ENCODE peak calls at places on chromosomes 13 and 19, in nine cellular contexts. H is T-helper 17 cell; K is stimulated activated effector memory CD8-positive, alpha-beta T cell treated with anti-CD3 and anti-CD28 coated beads, Interleukin-12 subunit alpha, Interleukin-12 subunit beta, amount 100 ng/mL, for 72 hours; B is cardiac muscle cell; P is stimulated activated CD8-positive, alpha-beta memory T cell treated with anti-CD3 and anti-CD28 coated beads, Interleukin-7, amount 100 ng/mL, for 48 hours; J is activated T-cell treated with anti-CD3 and anti-CD28 coated beads, Interleukin-2, amount 50 U/mL, for 48 hours; M is right cardiac atrium; X is germinal center; F is RWPE1. O is an unnamed sample.

GRCh38 chr19:4829001-4829712 is 2.4 kb downstream of the TICAM1 start:
- DNase-seq in X (peak), P (no peak), K (no peak), F (no peak), M (no peak), B (no peak), H (no peak), J (no peak), O (no peak)

GRCh38 chr19:55540619-55541018 is 3.7 kb upstream of the SBK2 start:
- DNase-seq in B (no peak), H (no peak), J (no peak), M (no peak), X (no peak), K (no peak), F (no peak), P (no peak), O (no peak)

GRCh38 chr13:46614582-46614981 is 61.6 kb downstream of the LRCH1 start:
- DNase-seq in H (no peak), J (no peak), F (peak), P (no peak), X (no peak), M (no peak), K (no peak), B (peak), O (no peak)

GRCh38 chr19:54271106-54271505 is 9.8 kb downstream of the LILRB2 start:
- DNase-seq in M (no peak), X (no peak), K (no peak), J (no peak), B (no peak), H (no peak), P (no peak), F (no peak), O (no peak)

GRCh38 chr19:28221736-28222135 is 991.2 kb downstream of the UQCRFS1 start:
- DNase-seq in J (no peak), F (no peak), M (no peak), P (no peak), H (no peak), B (no peak), K (no peak), X (no peak), O (no peak)

GRCh38 chr13:106597190-106597589 is 29.3 kb upstream of the ARGLU1 start:
- DNase-seq in K (no peak), F (no peak), P (no peak), J (no peak), M (peak), X (no peak), H (no peak), B (peak), O (no peak)

GRCh38 chr19:38281820-38282566 is 17.6 kb downstream of the SPINT2 start:
- DNase-seq in J (no peak), X (no peak), P (no peak), H (no peak), K (no peak), F (no peak), B (no peak), M (no peak), O (no peak)

GRCh38 chr19:16121967-16122366 is 10.3 kb downstream of the RAB8A start:
- DNase-seq in H (no peak), J (no peak), B (no peak), F (no peak), X (no peak), K (no peak), P (no peak), M (no peak), O (no peak)

GRCh38 chr13:60230593-60230992 is 66.9 kb upstream of the DIAPH3 start:
- DNase-seq in B (peak), K (no peak), M (no peak), X (no peak), F (no peak), J (no peak), H (no peak), P (no peak), O (no peak)

GRCh38 chr19:2051771-2052704 is 994 bp upstream of the MKNK2 start:
- DNase-seq in K (no peak), J (peak), M (peak), P (no peak), F (no peak), H (peak), B (peak), X (no peak), O (peak)

GRCh38 chr19:18995804-18996241 is 37.5 kb downstream of the SUGP2 start:
- DNase-seq in F (peak), H (no peak), K (no peak), J (no peak), P (no peak), B (peak), X (peak), M (peak), O (peak)

GRCh38 chr19:44367024-44367423 is 10.5 kb upstream of the ZNF112 start:
- DNase-seq in K (no peak), B (peak), J (no peak), H (no peak), X (no peak), P (no peak), M (no peak), F (no peak), O (no peak)

GRCh38 chr19:9857920-9858746 is 23.0 kb downstream of the PIN1 start:
- DNase-seq in K (no peak), B (no peak), X (peak), M (no peak), P (no peak), J (peak), F (no peak), H (no peak), O (peak)

GRCh38 chr19:17107546-17108452 is 32.2 kb downstream of the MYO9B start:
- DNase-seq in F (peak), J (peak), H (no peak), B (peak), K (no peak), P (no peak), X (no peak), M (peak), O (no peak)

GRCh38 chr19:50719566-50719965 is at the start of gene SHANK1:
- DNase-seq in K (no peak), X (no peak), P (no peak), H (no peak), B (peak), F (no peak), M (no peak), J (no peak), O (no peak)

GRCh38 chr13:108342369-108343289 is 73.1 kb downstream of the TNFSF13B start:
- DNase-seq in J (no peak), K (no peak), P (no peak), F (peak), B (peak), M (no peak), X (no peak), H (no peak), O (peak)

GRCh38 chr13:71218960-71219359 is 648.0 kb downstream of the DACH1 start:
- DNase-seq in M (no peak), P (no peak), B (no peak), H (no peak), J (no peak), X (no peak), K (no peak), F (no peak), O (no peak)

GRCh38 chr19:33064778-33065550 is at the start of gene RHPN2:
- DNase-seq in M (peak), X (peak), H (peak), K (peak), B (peak), F (peak), J (peak), P (peak), O (peak)

GRCh38 chr19:28878862-28879566 is 333.9 kb downstream of the UQCRFS1 start:
- DNase-seq in X (peak), M (peak), H (peak), P (peak), F (peak), B (peak), K (peak), J (peak), O (peak)

GRCh38 chr13:111956261-111957151 is 110.4 kb upstream of the SOX1 start:
- DNase-seq in M (no peak), F (no peak), J (no peak), H (no peak), B (no peak), K (no peak), X (no peak), P (no peak), O (peak)

GRCh38 chr13:20263393-20264044 is 31.4 kb upstream of the GJB6 start:
- DNase-seq in X (no peak), H (no peak), M (no peak), P (no peak), F (no peak), J (no peak), K (no peak), B (no peak), O (no peak)

GRCh38 chr13:107301724-107302374 is 733.9 kb upstream of the ARGLU1 start:
- DNase-seq in P (no peak), X (no peak), J (no peak), M (no peak), B (peak), H (no peak), F (no peak), K (no peak), O (no peak)

GRCh38 chr13:64810701-64811258 is 2419.4 kb downstream of the PCDH9 start:
- DNase-seq in J (no peak), X (no peak), K (no peak), M (no peak), F (no peak), P (no peak), B (peak), H (no peak), O (no peak)

GRCh38 chr19:29325241-29325975 is 112.5 kb upstream of the UQCRFS1 start:
- DNase-seq in P (no peak), J (no peak), B (no peak), M (no peak), F (no peak), X (no peak), K (no peak), H (no peak), O (no peak)

GRCh38 chr13:66347718-66348117 is 882.4 kb downstream of the PCDH9 start:
- DNase-seq in F (no peak), M (no peak), B (no peak), K (no peak), J (no peak), P (no peak), X (no peak), H (no peak), O (no peak)

GRCh38 chr13:77415253-77416127 is 88.6 kb upstream of the MYCBP2 start:
- DNase-seq in P (no peak), J (no peak), M (no peak), F (no peak), H (no peak), B (no peak), K (no peak), X (peak), O (no peak)

GRCh38 chr13:20160346-20161274 is at the start of gene GJA3:
- DNase-seq in J (peak), X (peak), F (peak), H (peak), P (peak), M (peak), B (peak), K (no peak), O (peak)